ENCODE peak calls at places on chromosomes 13 and 19, in eight cellular contexts. L is activated CD8-positive, alpha-beta T cell treated with anti-CD3 and anti-CD28 coated beads, Interleukin-2, amount 10 ng/mL, durations not matched to agents 7 days and 5 days; T is stromal cell of bone marrow; J is T-helper 17 cell; Y is hepatocyte; S is omental fat pad; E is activated CD4-positive, alpha-beta T cell treated with anti-CD3 and anti-CD28 coated beads for 24 hours; C is uterus. X is an unnamed sample.

GRCh38 chr19:1853295-1854031 is 5.2 kb upstream of the REXO1 start:
- DNase-seq in L (peak; percentile 91), T (no peak), J (peak; percentile 82), Y (peak; percentile 88), S (peak; percentile 66), E (peak; percentile 66), C (no peak), X (peak; percentile 90)

GRCh38 chr19:7917292-7918061 is 2.7 kb upstream of the SNAPC2 start:
- DNase-seq in L (peak; percentile 68), T (no peak), J (peak; percentile 61), Y (peak; percentile 85), S (no peak), E (no peak), C (peak; percentile 61), X (peak; percentile 58)

GRCh38 chr13:99797716-99798115 is 173.9 kb downstream of the ZIC5 start:
- DNase-seq in L (no peak), T (no peak), J (no peak), Y (no peak), S (no peak), E (no peak), C (no peak), X (no peak)

GRCh38 chr13:111210488-111210887 is 95.4 kb downstream of the ARHGEF7 start:
- DNase-seq in L (no peak), T (peak; percentile 74), J (no peak), Y (peak; percentile 51), S (no peak), E (no peak), C (no peak), X (no peak)

GRCh38 chr19:35045667-35046300 is 4.3 kb downstream of the HPN start:
- DNase-seq in L (peak; percentile 68), T (no peak), J (peak; percentile 27), Y (peak; percentile 19), S (no peak), E (no peak), C (no peak), X (no peak)

GRCh38 chr19:2207991-2208860 is 27.9 kb downstream of the PLEKHJ1 start:
- DNase-seq in L (peak; percentile 63), T (peak; percentile 64), J (no peak), Y (peak; percentile 75), S (no peak), E (no peak), C (peak; percentile 45), X (peak; percentile 48)

GRCh38 chr13:20728579-20729300 is 25.2 kb downstream of the IL17D start:
- DNase-seq in L (no peak), T (no peak), J (no peak), Y (no peak), S (no peak), E (no peak), C (no peak), X (no peak)

GRCh38 chr19:49488046-49488862 is 846 bp downstream of the RPL13A start:
- DNase-seq in L (no peak), T (no peak), J (no peak), Y (peak; percentile 8), S (no peak), E (no peak), C (no peak), X (no peak)

GRCh38 chr19:4803736-4804695 is 12.5 kb downstream of the FEM1A start:
- DNase-seq in L (peak; percentile 81), T (no peak), J (peak; percentile 51), Y (peak; percentile 78), S (no peak), E (no peak), C (peak; percentile 54), X (peak; percentile 65)

GRCh38 chr13:30113983-30114491 is 193.3 kb downstream of the KATNAL1 start:
- DNase-seq in L (no peak), T (no peak), J (no peak), Y (peak; percentile 59), S (no peak), E (no peak), C (peak; percentile 36), X (peak; percentile 72)

GRCh38 chr13:38398810-38399493 is 49.3 kb downstream of the UFM1 start:
- DNase-seq in L (no peak), T (peak; percentile 34), J (no peak), Y (peak; percentile 15), S (no peak), E (no peak), C (no peak), X (no peak)

GRCh38 chr13:95571941-95572340 is 19.4 kb downstream of the CLDN10 start:
- DNase-seq in L (no peak), T (no peak), J (no peak), Y (no peak), S (no peak), E (no peak), C (no peak), X (no peak)

GRCh38 chr19:7856277-7856581 is 18.0 kb downstream of the PRR36 start:
- DNase-seq in L (no peak), T (no peak), J (no peak), Y (no peak), S (no peak), E (no peak), C (no peak), X (no peak)

GRCh38 chr19:19205416-19206410 is 2.5 kb upstream of the NR2C2AP start:
- DNase-seq in L (no peak), T (no peak), J (no peak), Y (no peak), S (no peak), E (no peak), C (no peak), X (no peak)

GRCh38 chr13:73231456-73231855 is 172.7 kb downstream of the KLF5 start:
- DNase-seq in L (no peak), T (no peak), J (no peak), Y (no peak), S (no peak), E (no peak), C (no peak), X (no peak)

GRCh38 chr19:53977991-53978731 is 13.3 kb upstream of the CACNG6 start:
- DNase-seq in L (no peak), T (peak; percentile 40), J (no peak), Y (peak; percentile 85), S (peak; percentile 26), E (no peak), C (peak; percentile 21), X (no peak)

GRCh38 chr13:24228852-24229458 is 68.4 kb downstream of the SPATA13 start:
- DNase-seq in L (peak; percentile 69), T (peak; percentile 43), J (peak; percentile 16), Y (peak; percentile 79), S (no peak), E (peak; percentile 28), C (no peak), X (no peak)

GRCh38 chr13:76326343-76326742 is 559.9 kb downstream of the KCTD12 start:
- DNase-seq in L (no peak), T (no peak), J (no peak), Y (no peak), S (no peak), E (no peak), C (no peak), X (no peak)

GRCh38 chr13:30708541-30708940 is 26.8 kb upstream of the ALOX5AP start:
- DNase-seq in L (no peak), T (no peak), J (no peak), Y (no peak), S (no peak), E (no peak), C (no peak), X (no peak)

GRCh38 chr13:70755411-70755810 is 647.2 kb upstream of the KLHL1 start:
- DNase-seq in L (no peak), T (no peak), J (no peak), Y (no peak), S (no peak), E (no peak), C (no peak), X (no peak)

GRCh38 chr19:7294571-7295212 is 478 bp upstream of the INSR start:
- DNase-seq in L (peak; percentile 21), T (peak; percentile 11), J (no peak), Y (peak; percentile 88), S (no peak), E (no peak), C (peak; percentile 69), X (peak; percentile 74)

GRCh38 chr19:17243340-17243853 is 2.3 kb downstream of the NR2F6 start:
- DNase-seq in L (no peak), T (no peak), J (no peak), Y (no peak), S (no peak), E (no peak), C (no peak), X (no peak)